ENCODE peak calls at places on chromosomes 13 and 19, in eight cellular contexts. One of them, this sample, is unnamed.

GRCh38 chr19:3466630-3467029 is 13.7 kb downstream of the SMIM24 start:
- DNase-seq in AG04449: no peak
- DNase-seq in memory B cell: no peak
- DNase-seq in stimulated activated CD8-positive, alpha-beta memory T cell treated with anti-CD3 and anti-CD28 coated beads, Interleukin-7, amount 100 ng/mL, for 1 hour: no peak
- DNase-seq in fibroblast of mammary gland: no peak
- DNase-seq in GM06990: no peak
- DNase-seq in uterus: no peak
- DNase-seq in OCI-M1: no peak
- DNase-seq in this sample: no peak

GRCh38 chr13:57787058-57787791 is 155.7 kb downstream of the PCDH17 start:
- DNase-seq in AG04449: no peak
- DNase-seq in memory B cell: no peak
- DNase-seq in stimulated activated CD8-positive, alpha-beta memory T cell treated with anti-CD3 and anti-CD28 coated beads, Interleukin-7, amount 100 ng/mL, for 1 hour: no peak
- DNase-seq in fibroblast of mammary gland: no peak
- DNase-seq in GM06990: no peak
- DNase-seq in uterus: no peak
- DNase-seq in OCI-M1: no peak
- DNase-seq in this sample: no peak

GRCh38 chr13:43472344-43472743 is 314.4 kb downstream of the ENOX1 start:
- DNase-seq in AG04449: no peak
- DNase-seq in memory B cell: no peak
- DNase-seq in stimulated activated CD8-positive, alpha-beta memory T cell treated with anti-CD3 and anti-CD28 coated beads, Interleukin-7, amount 100 ng/mL, for 1 hour: no peak
- DNase-seq in fibroblast of mammary gland: no peak
- DNase-seq in GM06990: no peak
- DNase-seq in uterus: no peak
- DNase-seq in OCI-M1: no peak
- DNase-seq in this sample: no peak

GRCh38 chr19:11047856-11048255 is 41.4 kb upstream of the LDLR start:
- DNase-seq in AG04449: no peak
- DNase-seq in memory B cell: no peak
- DNase-seq in stimulated activated CD8-positive, alpha-beta memory T cell treated with anti-CD3 and anti-CD28 coated beads, Interleukin-7, amount 100 ng/mL, for 1 hour: no peak
- DNase-seq in fibroblast of mammary gland: no peak
- DNase-seq in GM06990: no peak
- DNase-seq in uterus: no peak
- DNase-seq in OCI-M1: no peak
- DNase-seq in this sample: no peak

GRCh38 chr19:11538232-11539036 is at the start of gene CNN1:
- DNase-seq in AG04449: no peak
- DNase-seq in memory B cell: no peak
- DNase-seq in stimulated activated CD8-positive, alpha-beta memory T cell treated with anti-CD3 and anti-CD28 coated beads, Interleukin-7, amount 100 ng/mL, for 1 hour: no peak
- DNase-seq in fibroblast of mammary gland: peak
- DNase-seq in GM06990: no peak
- DNase-seq in uterus: peak
- DNase-seq in OCI-M1: peak
- DNase-seq in this sample: no peak

GRCh38 chr19:2810141-2811091 is 9.3 kb upstream of the ZNF554 start:
- DNase-seq in AG04449: no peak
- DNase-seq in memory B cell: no peak
- DNase-seq in stimulated activated CD8-positive, alpha-beta memory T cell treated with anti-CD3 and anti-CD28 coated beads, Interleukin-7, amount 100 ng/mL, for 1 hour: no peak
- DNase-seq in fibroblast of mammary gland: no peak
- DNase-seq in GM06990: no peak
- DNase-seq in uterus: no peak
- DNase-seq in OCI-M1: no peak
- DNase-seq in this sample: no peak

GRCh38 chr19:49987159-49987698 is 26.3 kb upstream of the SIGLEC11 start:
- DNase-seq in AG04449: peak
- DNase-seq in memory B cell: peak
- DNase-seq in stimulated activated CD8-positive, alpha-beta memory T cell treated with anti-CD3 and anti-CD28 coated beads, Interleukin-7, amount 100 ng/mL, for 1 hour: peak
- DNase-seq in fibroblast of mammary gland: peak
- DNase-seq in GM06990: peak
- DNase-seq in uterus: peak
- DNase-seq in OCI-M1: peak
- DNase-seq in this sample: no peak

GRCh38 chr19:31515931-31516330 is 166.7 kb upstream of the TSHZ3 start:
- DNase-seq in AG04449: no peak
- DNase-seq in memory B cell: no peak
- DNase-seq in stimulated activated CD8-positive, alpha-beta memory T cell treated with anti-CD3 and anti-CD28 coated beads, Interleukin-7, amount 100 ng/mL, for 1 hour: no peak
- DNase-seq in fibroblast of mammary gland: peak
- DNase-seq in GM06990: no peak
- DNase-seq in uterus: no peak
- DNase-seq in OCI-M1: no peak
- DNase-seq in this sample: no peak

GRCh38 chr13:53242015-53242414 is 213.4 kb downstream of the OLFM4 start:
- DNase-seq in AG04449: no peak
- DNase-seq in memory B cell: no peak
- DNase-seq in stimulated activated CD8-positive, alpha-beta memory T cell treated with anti-CD3 and anti-CD28 coated beads, Interleukin-7, amount 100 ng/mL, for 1 hour: no peak
- DNase-seq in fibroblast of mammary gland: no peak
- DNase-seq in GM06990: no peak
- DNase-seq in uterus: no peak
- DNase-seq in OCI-M1: no peak
- DNase-seq in this sample: no peak

GRCh38 chr19:19552811-19553210 is 14.7 kb downstream of the CILP2 start:
- DNase-seq in AG04449: no peak
- DNase-seq in memory B cell: no peak
- DNase-seq in stimulated activated CD8-positive, alpha-beta memory T cell treated with anti-CD3 and anti-CD28 coated beads, Interleukin-7, amount 100 ng/mL, for 1 hour: no peak
- DNase-seq in fibroblast of mammary gland: no peak
- DNase-seq in GM06990: no peak
- DNase-seq in uterus: no peak
- DNase-seq in OCI-M1: peak
- DNase-seq in this sample: no peak

GRCh38 chr19:7570761-7571160 is 24.9 kb upstream of the CAMSAP3 start:
- DNase-seq in AG04449: no peak
- DNase-seq in memory B cell: no peak
- DNase-seq in stimulated activated CD8-positive, alpha-beta memory T cell treated with anti-CD3 and anti-CD28 coated beads, Interleukin-7, amount 100 ng/mL, for 1 hour: no peak
- DNase-seq in fibroblast of mammary gland: no peak
- DNase-seq in GM06990: no peak
- DNase-seq in uterus: no peak
- DNase-seq in OCI-M1: no peak
- DNase-seq in this sample: no peak

GRCh38 chr19:22935151-22935550 is 67.8 kb downstream of the ZNF728 start:
- DNase-seq in AG04449: no peak
- DNase-seq in memory B cell: no peak
- DNase-seq in stimulated activated CD8-positive, alpha-beta memory T cell treated with anti-CD3 and anti-CD28 coated beads, Interleukin-7, amount 100 ng/mL, for 1 hour: no peak
- DNase-seq in fibroblast of mammary gland: no peak
- DNase-seq in GM06990: no peak
- DNase-seq in uterus: no peak
- DNase-seq in OCI-M1: no peak
- DNase-seq in this sample: no peak

GRCh38 chr19:35545855-35546381 is 492 bp downstream of the TMEM147 start:
- DNase-seq in AG04449: no peak
- DNase-seq in memory B cell: no peak
- DNase-seq in stimulated activated CD8-positive, alpha-beta memory T cell treated with anti-CD3 and anti-CD28 coated beads, Interleukin-7, amount 100 ng/mL, for 1 hour: no peak
- DNase-seq in fibroblast of mammary gland: no peak
- DNase-seq in GM06990: peak
- DNase-seq in uterus: no peak
- DNase-seq in OCI-M1: peak
- DNase-seq in this sample: peak

GRCh38 chr13:104532131-104532530 is 1465.9 kb upstream of the SLC10A2 start:
- DNase-seq in AG04449: no peak
- DNase-seq in memory B cell: no peak
- DNase-seq in stimulated activated CD8-positive, alpha-beta memory T cell treated with anti-CD3 and anti-CD28 coated beads, Interleukin-7, amount 100 ng/mL, for 1 hour: no peak
- DNase-seq in fibroblast of mammary gland: no peak
- DNase-seq in GM06990: no peak
- DNase-seq in uterus: no peak
- DNase-seq in OCI-M1: no peak
- DNase-seq in this sample: no peak

GRCh38 chr13:36352350-36352749 is 6.2 kb upstream of the SPART start:
- DNase-seq in AG04449: no peak
- DNase-seq in memory B cell: no peak
- DNase-seq in stimulated activated CD8-positive, alpha-beta memory T cell treated with anti-CD3 and anti-CD28 coated beads, Interleukin-7, amount 100 ng/mL, for 1 hour: no peak
- DNase-seq in fibroblast of mammary gland: peak
- DNase-seq in GM06990: no peak
- DNase-seq in uterus: no peak
- DNase-seq in OCI-M1: no peak
- DNase-seq in this sample: no peak

GRCh38 chr13:21053231-21053630 is 8.2 kb downstream of the LATS2 start:
- DNase-seq in AG04449: no peak
- DNase-seq in memory B cell: no peak
- DNase-seq in stimulated activated CD8-positive, alpha-beta memory T cell treated with anti-CD3 and anti-CD28 coated beads, Interleukin-7, amount 100 ng/mL, for 1 hour: no peak
- DNase-seq in fibroblast of mammary gland: no peak
- DNase-seq in GM06990: no peak
- DNase-seq in uterus: no peak
- DNase-seq in OCI-M1: no peak
- DNase-seq in this sample: no peak

GRCh38 chr19:41893899-41894298 is 10.9 kb downstream of the ARHGEF1 start:
- DNase-seq in AG04449: no peak
- DNase-seq in memory B cell: no peak
- DNase-seq in stimulated activated CD8-positive, alpha-beta memory T cell treated with anti-CD3 and anti-CD28 coated beads, Interleukin-7, amount 100 ng/mL, for 1 hour: no peak
- DNase-seq in fibroblast of mammary gland: peak
- DNase-seq in GM06990: no peak
- DNase-seq in uterus: no peak
- DNase-seq in OCI-M1: peak
- DNase-seq in this sample: no peak

GRCh38 chr13:72952529-72953141 is 106.2 kb upstream of the KLF5 start:
- DNase-seq in AG04449: no peak
- DNase-seq in memory B cell: no peak
- DNase-seq in stimulated activated CD8-positive, alpha-beta memory T cell treated with anti-CD3 and anti-CD28 coated beads, Interleukin-7, amount 100 ng/mL, for 1 hour: no peak
- DNase-seq in fibroblast of mammary gland: no peak
- DNase-seq in GM06990: no peak
- DNase-seq in uterus: no peak
- DNase-seq in OCI-M1: no peak
- DNase-seq in this sample: no peak

GRCh38 chr19:1425102-1425842 is 12.9 kb upstream of the RPS15 start:
- DNase-seq in AG04449: no peak
- DNase-seq in memory B cell: no peak
- DNase-seq in stimulated activated CD8-positive, alpha-beta memory T cell treated with anti-CD3 and anti-CD28 coated beads, Interleukin-7, amount 100 ng/mL, for 1 hour: no peak
- DNase-seq in fibroblast of mammary gland: no peak
- DNase-seq in GM06990: no peak
- DNase-seq in uterus: no peak
- DNase-seq in OCI-M1: no peak
- DNase-seq in this sample: no peak

GRCh38 chr13:55653497-55653896 is 1487.2 kb upstream of the PRR20A start:
- DNase-seq in AG04449: no peak
- DNase-seq in memory B cell: no peak
- DNase-seq in stimulated activated CD8-positive, alpha-beta memory T cell treated with anti-CD3 and anti-CD28 coated beads, Interleukin-7, amount 100 ng/mL, for 1 hour: no peak
- DNase-seq in fibroblast of mammary gland: no peak
- DNase-seq in GM06990: no peak
- DNase-seq in uterus: no peak
- DNase-seq in OCI-M1: no peak
- DNase-seq in this sample: no peak

GRCh38 chr19:2591537-2592291 is 110.8 kb downstream of the GNG7 start:
- DNase-seq in AG04449: no peak
- DNase-seq in memory B cell: no peak
- DNase-seq in stimulated activated CD8-positive, alpha-beta memory T cell treated with anti-CD3 and anti-CD28 coated beads, Interleukin-7, amount 100 ng/mL, for 1 hour: no peak
- DNase-seq in fibroblast of mammary gland: no peak
- DNase-seq in GM06990: no peak
- DNase-seq in uterus: no peak
- DNase-seq in OCI-M1: no peak
- DNase-seq in this sample: no peak

GRCh38 chr13:27290715-27291114 is 20.1 kb downstream of the RASL11A start:
- DNase-seq in AG04449: no peak
- DNase-seq in memory B cell: no peak
- DNase-seq in stimulated activated CD8-positive, alpha-beta memory T cell treated with anti-CD3 and anti-CD28 coated beads, Interleukin-7, amount 100 ng/mL, for 1 hour: no peak
- DNase-seq in fibroblast of mammary gland: no peak
- DNase-seq in GM06990: no peak
- DNase-seq in uterus: no peak
- DNase-seq in OCI-M1: no peak
- DNase-seq in this sample: no peak

GRCh38 chr19:30221176-30221575 is 151.0 kb upstream of the ZNF536 start:
- DNase-seq in AG04449: no peak
- DNase-seq in memory B cell: no peak
- DNase-seq in stimulated activated CD8-positive, alpha-beta memory T cell treated with anti-CD3 and anti-CD28 coated beads, Interleukin-7, amount 100 ng/mL, for 1 hour: no peak
- DNase-seq in fibroblast of mammary gland: no peak
- DNase-seq in GM06990: no peak
- DNase-seq in uterus: no peak
- DNase-seq in OCI-M1: no peak
- DNase-seq in this sample: no peak

GRCh38 chr19:55112781-55113569 is 4.5 kb downstream of the PPP1R12C start:
- DNase-seq in AG04449: no peak
- DNase-seq in memory B cell: no peak
- DNase-seq in stimulated activated CD8-positive, alpha-beta memory T cell treated with anti-CD3 and anti-CD28 coated beads, Interleukin-7, amount 100 ng/mL, for 1 hour: no peak
- DNase-seq in fibroblast of mammary gland: no peak
- DNase-seq in GM06990: no peak
- DNase-seq in uterus: peak
- DNase-seq in OCI-M1: peak
- DNase-seq in this sample: no peak

GRCh38 chr13:49777746-49778614 is 14.5 kb downstream of the KPNA3 start:
- DNase-seq in AG04449: no peak
- DNase-seq in memory B cell: no peak
- DNase-seq in stimulated activated CD8-positive, alpha-beta memory T cell treated with anti-CD3 and anti-CD28 coated beads, Interleukin-7, amount 100 ng/mL, for 1 hour: no peak
- DNase-seq in fibroblast of mammary gland: no peak
- DNase-seq in GM06990: no peak
- DNase-seq in uterus: no peak
- DNase-seq in OCI-M1: no peak
- DNase-seq in this sample: no peak

GRCh38 chr19:47475460-47475859 is 3.8 kb upstream of the SLC8A2 start:
- DNase-seq in AG04449: no peak
- DNase-seq in memory B cell: no peak
- DNase-seq in stimulated activated CD8-positive, alpha-beta memory T cell treated with anti-CD3 and anti-CD28 coated beads, Interleukin-7, amount 100 ng/mL, for 1 hour: no peak
- DNase-seq in fibroblast of mammary gland: peak
- DNase-seq in GM06990: no peak
- DNase-seq in uterus: no peak
- DNase-seq in OCI-M1: no peak
- DNase-seq in this sample: no peak

GRCh38 chr19:11123076-11123567 is 32.5 kb downstream of the SPC24 start:
- DNase-seq in AG04449: no peak
- DNase-seq in memory B cell: no peak
- DNase-seq in stimulated activated CD8-positive, alpha-beta memory T cell treated with anti-CD3 and anti-CD28 coated beads, Interleukin-7, amount 100 ng/mL, for 1 hour: no peak
- DNase-seq in fibroblast of mammary gland: no peak
- DNase-seq in GM06990: no peak
- DNase-seq in uterus: no peak
- DNase-seq in OCI-M1: no peak
- DNase-seq in this sample: no peak

GRCh38 chr19:47316513-47316912 is 6.9 kb downstream of the C5AR1 start:
- DNase-seq in AG04449: no peak
- DNase-seq in memory B cell: no peak
- DNase-seq in stimulated activated CD8-positive, alpha-beta memory T cell treated with anti-CD3 and anti-CD28 coated beads, Interleukin-7, amount 100 ng/mL, for 1 hour: no peak
- DNase-seq in fibroblast of mammary gland: no peak
- DNase-seq in GM06990: no peak
- DNase-seq in uterus: no peak
- DNase-seq in OCI-M1: no peak
- DNase-seq in this sample: no peak

GRCh38 chr19:28943651-28944050 is 269.3 kb downstream of the UQCRFS1 start:
- DNase-seq in AG04449: no peak
- DNase-seq in memory B cell: no peak
- DNase-seq in stimulated activated CD8-positive, alpha-beta memory T cell treated with anti-CD3 and anti-CD28 coated beads, Interleukin-7, amount 100 ng/mL, for 1 hour: no peak
- DNase-seq in fibroblast of mammary gland: no peak
- DNase-seq in GM06990: no peak
- DNase-seq in uterus: no peak
- DNase-seq in OCI-M1: no peak
- DNase-seq in this sample: no peak

GRCh38 chr13:24365191-24365590 is 55.8 kb downstream of the C1QTNF9 start:
- DNase-seq in AG04449: no peak
- DNase-seq in memory B cell: no peak
- DNase-seq in stimulated activated CD8-positive, alpha-beta memory T cell treated with anti-CD3 and anti-CD28 coated beads, Interleukin-7, amount 100 ng/mL, for 1 hour: no peak
- DNase-seq in fibroblast of mammary gland: no peak
- DNase-seq in GM06990: no peak
- DNase-seq in uterus: no peak
- DNase-seq in OCI-M1: no peak
- DNase-seq in this sample: no peak

GRCh38 chr13:91526543-91527033 is 128.2 kb downstream of the GPC5 start:
- DNase-seq in AG04449: no peak
- DNase-seq in memory B cell: no peak
- DNase-seq in stimulated activated CD8-positive, alpha-beta memory T cell treated with anti-CD3 and anti-CD28 coated beads, Interleukin-7, amount 100 ng/mL, for 1 hour: no peak
- DNase-seq in fibroblast of mammary gland: no peak
- DNase-seq in GM06990: no peak
- DNase-seq in uterus: no peak
- DNase-seq in OCI-M1: no peak
- DNase-seq in this sample: no peak

GRCh38 chr19:40523322-40524047 is 53.2 kb upstream of the SHKBP1 start:
- DNase-seq in AG04449: no peak
- DNase-seq in memory B cell: peak
- DNase-seq in stimulated activated CD8-positive, alpha-beta memory T cell treated with anti-CD3 and anti-CD28 coated beads, Interleukin-7, amount 100 ng/mL, for 1 hour: no peak
- DNase-seq in fibroblast of mammary gland: peak
- DNase-seq in GM06990: peak
- DNase-seq in uterus: no peak
- DNase-seq in OCI-M1: peak
- DNase-seq in this sample: peak